ENCODE peak calls at places on chromosomes 4 and X, in nine cellular contexts. Q is A549, A is GM12891, K is NB4, M is lower leg skin, L is IMR-90, G is sigmoid colon, C is esophagus squamous epithelium, X is transverse colon. O is an unnamed sample.

GRCh38 chrX:147498796-147499195 is 412.9 kb upstream of the FMR1 start:
- DNase-seq in Q (no peak), A (no peak), K (no peak), M (no peak), L (no peak), G (no peak), C (no peak), X (no peak), O (no peak)

GRCh38 chr4:97987019-97987648 is 156.1 kb downstream of the STPG2 start:
- DNase-seq in Q (peak), A (no peak), K (peak), M (no peak), L (no peak), G (no peak), C (no peak), X (no peak), O (no peak)

GRCh38 chr4:4610672-4611071 is 68.8 kb upstream of the STX18 start:
- DNase-seq in Q (no peak), A (no peak), K (no peak), M (no peak), L (no peak), G (no peak), C (no peak), X (no peak), O (no peak)

GRCh38 chr4:88985088-88985779 is 71.8 kb downstream of the FAM13A start:
- DNase-seq in Q (no peak), A (no peak), K (no peak), M (no peak), L (peak), G (no peak), C (no peak), X (no peak), O (no peak)

GRCh38 chrX:46698691-46699090 is 60.2 kb downstream of the SLC9A7 start:
- DNase-seq in Q (no peak), A (no peak), K (no peak), M (no peak), L (no peak), G (no peak), C (no peak), X (no peak), O (no peak)

GRCh38 chr4:74716436-74716765 is 77.9 kb downstream of the BTC start:
- DNase-seq in Q (no peak), A (no peak), K (no peak), M (no peak), L (no peak), G (no peak), C (no peak), X (no peak), O (no peak)

GRCh38 chrX:115023139-115023538 is 5.7 kb upstream of the IL13RA2 start:
- DNase-seq in Q (no peak), A (no peak), K (no peak), M (no peak), L (peak), G (no peak), C (no peak), X (no peak), O (no peak)

GRCh38 chr4:138348055-138348454 is 105.9 kb upstream of the SLC7A11 start:
- DNase-seq in Q (no peak), A (no peak), K (peak), M (no peak), L (peak), G (no peak), C (no peak), X (no peak), O (no peak)

GRCh38 chr4:84691800-84692199 is 108.9 kb downstream of the CDS1 start:
- DNase-seq in Q (no peak), A (no peak), K (no peak), M (no peak), L (no peak), G (no peak), C (no peak), X (no peak), O (no peak)

GRCh38 chr4:30757357-30757756 is 37.2 kb downstream of the PCDH7 start:
- DNase-seq in Q (no peak), A (no peak), K (peak), M (no peak), L (peak), G (no peak), C (no peak), X (no peak), O (no peak)

GRCh38 chrX:140766024-140766611 is 56.6 kb downstream of the LINC00632 start:
- DNase-seq in Q (no peak), A (no peak), K (peak), M (no peak), L (peak), G (peak), C (no peak), X (peak), O (no peak)

GRCh38 chr4:166140951-166141350 is 267.9 kb downstream of the TLL1 start:
- DNase-seq in Q (no peak), A (no peak), K (no peak), M (no peak), L (no peak), G (no peak), C (no peak), X (no peak), O (no peak)

GRCh38 chrX:3609800-3610199 is 103.6 kb downstream of the PRKX start:
- DNase-seq in Q (no peak), A (no peak), K (no peak), M (no peak), L (peak), G (no peak), C (no peak), X (no peak), O (no peak)

GRCh38 chr4:182221987-182222386 is 21.2 kb upstream of the TENM3 start:
- DNase-seq in Q (no peak), A (no peak), K (no peak), M (no peak), L (no peak), G (no peak), C (no peak), X (no peak), O (no peak)

GRCh38 chrX:15616531-15616930 is 15.8 kb upstream of the ACE2 start:
- DNase-seq in Q (no peak), A (no peak), K (peak), M (no peak), L (no peak), G (no peak), C (no peak), X (no peak), O (no peak)

GRCh38 chrX:80828232-80828631 is 18.6 kb upstream of the BRWD3 start:
- DNase-seq in Q (no peak), A (no peak), K (no peak), M (no peak), L (no peak), G (no peak), C (no peak), X (no peak), O (no peak)

GRCh38 chr4:27084685-27085356 is 224.2 kb downstream of the STIM2 start:
- DNase-seq in Q (peak), A (no peak), K (peak), M (peak), L (peak), G (no peak), C (no peak), X (peak), O (no peak)

GRCh38 chr4:100128338-100128737 is 61.9 kb downstream of the DDIT4L start:
- DNase-seq in Q (no peak), A (no peak), K (no peak), M (no peak), L (no peak), G (no peak), C (no peak), X (no peak), O (no peak)

GRCh38 chr4:2168469-2169319 is 73.2 kb downstream of the HAUS3 start:
- DNase-seq in Q (no peak), A (no peak), K (no peak), M (no peak), L (no peak), G (no peak), C (no peak), X (peak), O (no peak)

GRCh38 chr4:82499705-82500104 is 62.1 kb downstream of the TMEM150C start:
- DNase-seq in Q (no peak), A (no peak), K (no peak), M (no peak), L (no peak), G (no peak), C (no peak), X (no peak), O (no peak)

GRCh38 chr4:140102406-140102805 is 51.6 kb downstream of the MAML3 start:
- DNase-seq in Q (no peak), A (no peak), K (peak), M (no peak), L (no peak), G (no peak), C (no peak), X (no peak), O (no peak)

GRCh38 chr4:167274346-167274745 is 40.1 kb upstream of the SPOCK3 start:
- DNase-seq in Q (no peak), A (no peak), K (no peak), M (no peak), L (no peak), G (no peak), C (no peak), X (no peak), O (no peak)

GRCh38 chrX:11585174-11585573 is 80.5 kb downstream of the ARHGAP6 start:
- DNase-seq in Q (no peak), A (no peak), K (peak), M (no peak), L (no peak), G (no peak), C (no peak), X (no peak), O (no peak)

GRCh38 chr4:138875886-138876608 is 139.5 kb upstream of the NOCT start:
- DNase-seq in Q (no peak), A (no peak), K (no peak), M (no peak), L (peak), G (no peak), C (no peak), X (no peak), O (no peak)

GRCh38 chrX:68503830-68504229 is 5.0 kb downstream of the YIPF6 start:
- DNase-seq in Q (no peak), A (no peak), K (no peak), M (no peak), L (peak), G (no peak), C (no peak), X (no peak), O (peak)

GRCh38 chr4:65654976-65655375 is 15.3 kb downstream of the EPHA5 start:
- DNase-seq in Q (no peak), A (no peak), K (no peak), M (no peak), L (no peak), G (no peak), C (no peak), X (no peak), O (no peak)

GRCh38 chrX:87517571-87518141 is at the start of gene KLHL4:
- DNase-seq in Q (no peak), A (no peak), K (peak), M (no peak), L (peak), G (no peak), C (no peak), X (no peak), O (no peak)

GRCh38 chrX:47568656-47569295 is 7.8 kb downstream of the ARAF start:
- DNase-seq in Q (peak), A (no peak), K (peak), M (no peak), L (no peak), G (no peak), C (no peak), X (no peak), O (no peak)

GRCh38 chr4:103498161-103499070 is 221.4 kb downstream of the TACR3 start:
- DNase-seq in Q (no peak), A (peak), K (no peak), M (no peak), L (peak), G (no peak), C (no peak), X (no peak), O (no peak)

GRCh38 chrX:131704136-131704695 is 160.3 kb downstream of the OR13H1 start:
- DNase-seq in Q (peak), A (no peak), K (no peak), M (no peak), L (peak), G (peak), C (peak), X (peak), O (no peak)

GRCh38 chrX:68726366-68726765 is 78.9 kb downstream of the STARD8 start:
- DNase-seq in Q (no peak), A (no peak), K (no peak), M (no peak), L (no peak), G (peak), C (no peak), X (no peak), O (no peak)

GRCh38 chrX:9352683-9353430 is 112.0 kb upstream of the TBL1X start:
- DNase-seq in Q (no peak), A (no peak), K (peak), M (peak), L (peak), G (no peak), C (peak), X (peak), O (peak)

GRCh38 chr4:118353452-118353851 is 649 bp upstream of the PRSS12 start:
- DNase-seq in Q (no peak), A (no peak), K (peak), M (no peak), L (no peak), G (no peak), C (no peak), X (no peak), O (no peak)

GRCh38 chr4:118350961-118351360 is 1.8 kb downstream of the PRSS12 start:
- DNase-seq in Q (no peak), A (no peak), K (no peak), M (no peak), L (no peak), G (no peak), C (no peak), X (no peak), O (no peak)

GRCh38 chr4:118351851-118352827 is 664 bp downstream of the PRSS12 start:
- DNase-seq in Q (peak), A (peak), K (peak), M (no peak), L (peak), G (peak), C (no peak), X (peak), O (no peak)

GRCh38 chr4:118354913-118355312 is 2.1 kb upstream of the PRSS12 start:
- DNase-seq in Q (no peak), A (no peak), K (peak), M (no peak), L (no peak), G (no peak), C (no peak), X (no peak), O (no peak)

DNA sequence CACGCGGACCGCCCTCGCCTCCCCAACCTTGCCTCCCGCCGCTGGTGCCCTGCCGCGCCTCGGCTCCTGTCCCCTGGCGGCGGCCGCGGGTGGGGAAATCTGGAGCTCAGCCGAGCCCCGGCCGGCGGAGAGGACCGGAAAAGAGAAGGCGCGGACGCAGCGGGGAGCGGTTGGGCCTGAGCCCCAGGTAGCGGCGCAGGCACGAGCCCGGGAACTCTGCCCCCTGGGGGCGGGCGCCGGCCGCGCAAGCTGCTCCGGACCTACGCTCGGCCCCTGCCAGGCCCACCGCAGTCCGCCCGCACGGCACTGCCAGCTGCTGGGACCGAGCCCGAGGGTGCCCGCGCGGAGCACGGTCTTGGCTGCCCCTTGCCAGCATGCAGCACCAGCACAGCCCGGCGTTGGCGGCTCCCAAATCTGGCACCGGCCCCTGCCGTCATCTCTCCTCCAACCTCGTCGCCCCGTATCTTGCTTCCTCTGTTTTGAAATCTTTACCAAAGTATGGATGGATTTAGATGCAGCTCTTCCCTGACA is at the start of gene PRSS12:
- DNase-seq in Q (peak), A (peak), K (peak), M (peak), L (peak), G (peak), C (no peak), X (peak), O (no peak)
- TF ChIP-seq POLR2A in Q (no peak), A (no peak), K (no peak), M (no peak), L (no peak), G (no peak), C (no peak), X (no peak), O (no peak)

GRCh38 chrX:57367649-57368048 is 81.1 kb downstream of the FAAH2 start:
- DNase-seq in Q (no peak), A (no peak), K (no peak), M (no peak), L (no peak), G (no peak), C (no peak), X (no peak), O (no peak)

GRCh38 chrX:57364145-57364544 is 77.6 kb downstream of the FAAH2 start:
- DNase-seq in Q (no peak), A (no peak), K (no peak), M (no peak), L (no peak), G (no peak), C (no peak), X (no peak), O (no peak)

GRCh38 chrX:57366430-57366829 is 79.9 kb downstream of the FAAH2 start:
- DNase-seq in Q (no peak), A (no peak), K (no peak), M (no peak), L (no peak), G (no peak), C (no peak), X (no peak), O (no peak)

DNA sequence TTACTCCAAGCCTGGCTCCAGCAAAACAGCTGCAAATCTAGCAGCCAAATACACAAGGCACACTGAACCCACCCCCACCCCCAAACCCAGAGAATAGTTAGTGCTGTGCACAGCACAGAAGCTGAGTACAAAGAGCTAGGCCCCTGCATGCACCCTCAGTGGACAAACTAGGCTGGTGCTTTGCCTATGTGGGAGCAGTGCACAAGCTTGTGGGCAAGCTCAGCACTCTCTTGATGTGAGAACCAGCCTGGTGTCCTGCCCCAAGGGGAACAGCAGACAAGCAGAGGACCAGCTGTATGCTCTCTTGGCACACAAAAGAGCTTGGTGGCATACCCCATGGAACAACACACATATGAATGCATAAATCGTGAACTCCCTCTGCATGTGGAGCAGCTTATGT is 81.7 kb downstream of the FAAH2 start:
- DNase-seq in Q (no peak), A (no peak), K (no peak), M (no peak), L (no peak), G (no peak), C (no peak), X (no peak), O (no peak)
- TF ChIP-seq POLR2A in Q (no peak), A (no peak), K (no peak), M (no peak), L (no peak), G (no peak), C (no peak), X (no peak), O (no peak)

DNA sequence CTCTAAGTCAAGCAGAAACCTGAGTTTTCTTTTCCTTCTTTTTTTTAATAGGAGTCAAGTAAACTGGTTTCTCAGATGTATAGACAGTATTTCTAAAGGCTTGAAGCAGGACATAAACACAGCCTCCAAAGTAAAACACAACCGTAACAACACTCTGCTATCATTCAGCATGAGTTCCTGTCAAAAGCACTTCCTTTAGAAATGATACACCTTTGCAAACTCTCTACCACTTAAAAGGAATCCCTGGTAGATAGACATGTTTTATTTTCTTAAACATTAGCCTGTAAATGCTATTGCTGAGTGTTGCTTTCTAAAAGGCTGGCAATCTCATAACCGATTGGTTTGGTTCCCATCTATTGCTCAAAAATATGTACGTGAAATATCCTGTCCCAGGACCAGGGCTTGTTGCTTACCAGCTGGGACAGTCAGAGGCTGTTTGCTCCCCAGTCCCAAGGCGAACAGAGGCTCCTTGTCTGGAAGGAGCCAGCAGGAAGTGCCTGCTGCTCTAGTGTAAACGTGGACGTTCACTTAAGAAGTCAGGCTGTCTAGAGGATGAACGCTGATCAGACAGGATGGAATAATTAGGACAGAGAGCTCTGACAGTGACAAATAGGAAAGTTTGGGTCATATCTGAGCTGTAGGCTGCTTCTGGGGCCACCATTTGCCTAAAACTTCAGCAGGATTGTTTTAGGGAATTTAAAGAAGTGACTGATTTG is 173.9 kb upstream of the KLF3 start:
- DNase-seq in Q (no peak), A (no peak), K (no peak), M (no peak), L (peak), G (peak), C (no peak), X (peak), O (no peak)
- TF ChIP-seq POLR2A in Q (no peak), A (no peak), K (no peak), M (no peak), L (no peak), G (no peak), C (no peak), X (no peak), O (no peak)

DNA sequence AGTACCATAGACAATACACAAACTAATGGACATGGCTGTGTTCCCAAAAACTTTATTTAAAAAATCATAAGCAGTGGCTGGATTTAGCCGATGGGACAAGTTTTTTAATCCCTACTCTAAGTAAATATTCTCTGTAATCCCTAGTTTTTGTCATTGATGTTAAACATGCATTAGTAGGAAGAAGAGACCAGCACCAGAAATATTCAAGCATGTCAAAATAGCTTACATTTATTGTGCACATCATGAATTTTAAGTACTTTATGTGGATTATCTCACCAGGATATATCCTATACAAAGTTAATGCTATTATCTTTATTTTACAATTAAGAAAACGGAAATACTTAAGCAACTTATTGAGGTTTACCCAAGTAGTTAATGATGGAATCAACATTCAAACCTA is 46.0 kb downstream of the HSPA4L start:
- DNase-seq in Q (no peak), A (no peak), K (no peak), M (no peak), L (no peak), G (no peak), C (no peak), X (no peak), O (no peak)
- TF ChIP-seq POLR2A in Q (no peak), A (no peak), K (no peak), M (no peak), L (no peak), G (no peak), C (no peak), X (no peak), O (no peak)